ENCODE peak calls at places on chromosomes 2 and 18, in nine cellular contexts. One of them, this sample, is unnamed. For H3K9me3, the result is how much of the 10 kb centered on the place peaks cover.

GRCh38 chr18:21386523-21387240 is 144.7 kb downstream of the GREB1L start:
- DNase-seq in PC-3: no peak
- DNase-seq in astrocyte: no peak
- DNase-seq in body of pancreas: no peak
- DNase-seq in CD4-positive, alpha-beta T cell: no peak
- DNase-seq in HCT116: no peak
- DNase-seq in effector memory CD4-positive, alpha-beta T cell: no peak
- DNase-seq in right lobe of liver: no peak
- DNase-seq in testis: no peak
- DNase-seq in this sample: no peak

GRCh38 chr2:9416267-9416961 is 6.9 kb downstream of the ITGB1BP1 start:
- DNase-seq in PC-3: peak
- DNase-seq in astrocyte: no peak
- DNase-seq in body of pancreas: no peak
- DNase-seq in CD4-positive, alpha-beta T cell: no peak
- DNase-seq in HCT116: no peak
- DNase-seq in effector memory CD4-positive, alpha-beta T cell: no peak
- DNase-seq in right lobe of liver: no peak
- DNase-seq in testis: no peak
- DNase-seq in this sample: no peak

GRCh38 chr2:120423167-120423943 is 77.4 kb downstream of the INHBB start:
- DNase-seq in PC-3: no peak
- DNase-seq in astrocyte: no peak
- DNase-seq in body of pancreas: no peak
- DNase-seq in CD4-positive, alpha-beta T cell: no peak
- DNase-seq in HCT116: no peak
- DNase-seq in effector memory CD4-positive, alpha-beta T cell: no peak
- DNase-seq in right lobe of liver: peak
- DNase-seq in testis: peak
- DNase-seq in this sample: no peak

GRCh38 chr2:186645999-186646398 is 47.9 kb upstream of the FAM171B start:
- DNase-seq in PC-3: no peak
- DNase-seq in astrocyte: peak
- DNase-seq in body of pancreas: no peak
- DNase-seq in CD4-positive, alpha-beta T cell: no peak
- DNase-seq in HCT116: no peak
- DNase-seq in effector memory CD4-positive, alpha-beta T cell: no peak
- DNase-seq in right lobe of liver: no peak
- DNase-seq in testis: no peak
- DNase-seq in this sample: no peak

GRCh38 chr2:142217804-142218203 is 87.0 kb upstream of the LRP1B start:
- DNase-seq in PC-3: peak
- DNase-seq in astrocyte: no peak
- DNase-seq in body of pancreas: no peak
- DNase-seq in CD4-positive, alpha-beta T cell: no peak
- DNase-seq in HCT116: no peak
- DNase-seq in effector memory CD4-positive, alpha-beta T cell: no peak
- DNase-seq in right lobe of liver: no peak
- DNase-seq in testis: no peak
- DNase-seq in this sample: no peak

GRCh38 chr2:218320704-218321336 is 28.5 kb upstream of the TMBIM1 start:
- DNase-seq in PC-3: no peak
- DNase-seq in astrocyte: no peak
- DNase-seq in body of pancreas: no peak
- DNase-seq in CD4-positive, alpha-beta T cell: no peak
- DNase-seq in HCT116: no peak
- DNase-seq in effector memory CD4-positive, alpha-beta T cell: no peak
- DNase-seq in right lobe of liver: no peak
- DNase-seq in testis: no peak
- DNase-seq in this sample: no peak

GRCh38 chr2:240896871-240897692 is 1.1 kb upstream of the MAB21L4 start:
- DNase-seq in PC-3: peak
- DNase-seq in astrocyte: no peak
- DNase-seq in body of pancreas: peak
- DNase-seq in CD4-positive, alpha-beta T cell: no peak
- DNase-seq in HCT116: no peak
- DNase-seq in effector memory CD4-positive, alpha-beta T cell: no peak
- DNase-seq in right lobe of liver: peak
- DNase-seq in testis: no peak
- DNase-seq in this sample: no peak

GRCh38 chr2:84927275-84927627 is 21.8 kb downstream of the TMSB10 start:
- DNase-seq in PC-3: no peak
- DNase-seq in astrocyte: no peak
- DNase-seq in body of pancreas: no peak
- DNase-seq in CD4-positive, alpha-beta T cell: no peak
- DNase-seq in HCT116: no peak
- DNase-seq in effector memory CD4-positive, alpha-beta T cell: no peak
- DNase-seq in right lobe of liver: no peak
- DNase-seq in testis: no peak
- DNase-seq in this sample: no peak

GRCh38 chr18:14978962-14979535 is 231.1 kb downstream of the ANKRD30B start:
- DNase-seq in PC-3: peak
- DNase-seq in astrocyte: no peak
- DNase-seq in body of pancreas: peak
- DNase-seq in CD4-positive, alpha-beta T cell: no peak
- DNase-seq in HCT116: no peak
- DNase-seq in effector memory CD4-positive, alpha-beta T cell: no peak
- DNase-seq in right lobe of liver: no peak
- DNase-seq in testis: peak
- DNase-seq in this sample: peak

GRCh38 chr2:32427672-32428622 is 71.1 kb downstream of the BIRC6 start:
- DNase-seq in PC-3: no peak
- DNase-seq in astrocyte: no peak
- DNase-seq in body of pancreas: peak
- DNase-seq in CD4-positive, alpha-beta T cell: no peak
- DNase-seq in HCT116: no peak
- DNase-seq in effector memory CD4-positive, alpha-beta T cell: no peak
- DNase-seq in right lobe of liver: no peak
- DNase-seq in testis: no peak
- DNase-seq in this sample: peak

GRCh38 chr2:55111230-55111569 is 60.9 kb upstream of the RTN4 start:
- DNase-seq in PC-3: no peak
- DNase-seq in astrocyte: no peak
- DNase-seq in body of pancreas: no peak
- DNase-seq in CD4-positive, alpha-beta T cell: no peak
- DNase-seq in HCT116: no peak
- DNase-seq in effector memory CD4-positive, alpha-beta T cell: no peak
- DNase-seq in right lobe of liver: no peak
- DNase-seq in testis: no peak
- DNase-seq in this sample: no peak
- H3K27ac ChIP-seq in PC-3: peak
- H3K27ac ChIP-seq in astrocyte: peak
- H3K27ac ChIP-seq in body of pancreas: no peak
- H3K27ac ChIP-seq in CD4-positive, alpha-beta T cell: no peak
- H3K27ac ChIP-seq in HCT116: peak
- H3K27ac ChIP-seq in effector memory CD4-positive, alpha-beta T cell: no peak
- H3K27ac ChIP-seq in right lobe of liver: no peak
- H3K27ac ChIP-seq in testis: no peak
- H3K27ac ChIP-seq in this sample: peak

GRCh38 chr2:127371037-127371436 is 16.7 kb downstream of the MAP3K2 start:
- DNase-seq in PC-3: no peak
- DNase-seq in astrocyte: no peak
- DNase-seq in body of pancreas: no peak
- DNase-seq in CD4-positive, alpha-beta T cell: no peak
- DNase-seq in HCT116: peak
- DNase-seq in effector memory CD4-positive, alpha-beta T cell: no peak
- DNase-seq in right lobe of liver: no peak
- DNase-seq in testis: no peak
- DNase-seq in this sample: no peak

GRCh38 chr2:127379712-127380355 is 7.9 kb downstream of the MAP3K2 start:
- DNase-seq in PC-3: no peak
- DNase-seq in astrocyte: no peak
- DNase-seq in body of pancreas: no peak
- DNase-seq in CD4-positive, alpha-beta T cell: no peak
- DNase-seq in HCT116: no peak
- DNase-seq in effector memory CD4-positive, alpha-beta T cell: no peak
- DNase-seq in right lobe of liver: no peak
- DNase-seq in testis: no peak
- DNase-seq in this sample: no peak

GRCh38 chr2:127377262-127377661 is 10.5 kb downstream of the MAP3K2 start:
- DNase-seq in PC-3: no peak
- DNase-seq in astrocyte: no peak
- DNase-seq in body of pancreas: no peak
- DNase-seq in CD4-positive, alpha-beta T cell: no peak
- DNase-seq in HCT116: no peak
- DNase-seq in effector memory CD4-positive, alpha-beta T cell: no peak
- DNase-seq in right lobe of liver: no peak
- DNase-seq in testis: no peak
- DNase-seq in this sample: no peak

GRCh38 chr2:127373362-127374083 is 14.3 kb downstream of the MAP3K2 start:
- DNase-seq in PC-3: no peak
- DNase-seq in astrocyte: no peak
- DNase-seq in body of pancreas: no peak
- DNase-seq in CD4-positive, alpha-beta T cell: no peak
- DNase-seq in HCT116: no peak
- DNase-seq in effector memory CD4-positive, alpha-beta T cell: no peak
- DNase-seq in right lobe of liver: no peak
- DNase-seq in testis: no peak
- DNase-seq in this sample: no peak

GRCh38 chr2:127376265-127376664 is 11.5 kb downstream of the MAP3K2 start:
- DNase-seq in PC-3: no peak
- DNase-seq in astrocyte: no peak
- DNase-seq in body of pancreas: no peak
- DNase-seq in CD4-positive, alpha-beta T cell: no peak
- DNase-seq in HCT116: no peak
- DNase-seq in effector memory CD4-positive, alpha-beta T cell: no peak
- DNase-seq in right lobe of liver: no peak
- DNase-seq in testis: no peak
- DNase-seq in this sample: no peak
- H3K9me3 ChIP-seq in PC-3: under half
- H3K9me3 ChIP-seq in astrocyte: under half
- H3K9me3 ChIP-seq in body of pancreas: under half
- H3K9me3 ChIP-seq in CD4-positive, alpha-beta T cell: under half
- H3K9me3 ChIP-seq in HCT116: under half
- H3K9me3 ChIP-seq in effector memory CD4-positive, alpha-beta T cell: under half
- H3K9me3 ChIP-seq in right lobe of liver: under half
- H3K9me3 ChIP-seq in testis: under half
- H3K9me3 ChIP-seq in this sample: under half

GRCh38 chr2:73176205-73176880 is 26.0 kb upstream of the NOTO start:
- DNase-seq in PC-3: no peak
- DNase-seq in astrocyte: no peak
- DNase-seq in body of pancreas: no peak
- DNase-seq in CD4-positive, alpha-beta T cell: no peak
- DNase-seq in HCT116: no peak
- DNase-seq in effector memory CD4-positive, alpha-beta T cell: no peak
- DNase-seq in right lobe of liver: no peak
- DNase-seq in testis: no peak
- DNase-seq in this sample: peak
- H3K27ac ChIP-seq in PC-3: no peak
- H3K27ac ChIP-seq in astrocyte: no peak
- H3K27ac ChIP-seq in body of pancreas: peak
- H3K27ac ChIP-seq in CD4-positive, alpha-beta T cell: no peak
- H3K27ac ChIP-seq in HCT116: no peak
- H3K27ac ChIP-seq in effector memory CD4-positive, alpha-beta T cell: no peak
- H3K27ac ChIP-seq in right lobe of liver: peak
- H3K27ac ChIP-seq in testis: no peak
- H3K27ac ChIP-seq in this sample: no peak

DNA sequence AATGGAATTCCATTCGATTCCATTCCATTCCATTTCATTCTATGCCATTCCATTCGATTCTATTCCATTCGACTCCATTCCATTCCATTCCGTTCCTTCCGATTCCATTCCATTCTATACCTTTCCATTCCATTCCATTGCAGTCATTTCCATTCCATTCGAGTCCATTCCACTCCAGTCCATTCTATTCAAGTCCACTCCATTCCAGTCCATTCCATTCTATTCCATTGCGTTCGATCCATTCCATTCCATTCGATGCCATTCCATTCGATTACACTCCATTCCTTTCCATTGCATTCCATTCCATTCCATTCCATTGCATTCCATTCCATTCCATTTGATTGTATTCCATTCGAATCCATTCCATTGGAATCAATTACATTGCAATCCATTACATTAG is 1119.8 kb downstream of the RPIA start:
- DNase-seq in PC-3: no peak
- DNase-seq in astrocyte: no peak
- DNase-seq in body of pancreas: no peak
- DNase-seq in CD4-positive, alpha-beta T cell: no peak
- DNase-seq in HCT116: no peak
- DNase-seq in effector memory CD4-positive, alpha-beta T cell: no peak
- DNase-seq in right lobe of liver: no peak
- DNase-seq in testis: no peak
- DNase-seq in this sample: no peak
- H3K9me3 ChIP-seq in PC-3: half or more
- H3K9me3 ChIP-seq in astrocyte: half or more
- H3K9me3 ChIP-seq in body of pancreas: under half
- H3K9me3 ChIP-seq in CD4-positive, alpha-beta T cell: half or more
- H3K9me3 ChIP-seq in HCT116: half or more
- H3K9me3 ChIP-seq in effector memory CD4-positive, alpha-beta T cell: under half
- H3K9me3 ChIP-seq in right lobe of liver: under half
- H3K9me3 ChIP-seq in testis: under half
- H3K9me3 ChIP-seq in this sample: under half

GRCh38 chr18:73563345-73563744 is 584.3 kb downstream of the FBXO15 start:
- DNase-seq in PC-3: peak
- DNase-seq in astrocyte: peak
- DNase-seq in body of pancreas: no peak
- DNase-seq in CD4-positive, alpha-beta T cell: no peak
- DNase-seq in HCT116: no peak
- DNase-seq in effector memory CD4-positive, alpha-beta T cell: no peak
- DNase-seq in right lobe of liver: no peak
- DNase-seq in testis: no peak
- DNase-seq in this sample: no peak

DNA sequence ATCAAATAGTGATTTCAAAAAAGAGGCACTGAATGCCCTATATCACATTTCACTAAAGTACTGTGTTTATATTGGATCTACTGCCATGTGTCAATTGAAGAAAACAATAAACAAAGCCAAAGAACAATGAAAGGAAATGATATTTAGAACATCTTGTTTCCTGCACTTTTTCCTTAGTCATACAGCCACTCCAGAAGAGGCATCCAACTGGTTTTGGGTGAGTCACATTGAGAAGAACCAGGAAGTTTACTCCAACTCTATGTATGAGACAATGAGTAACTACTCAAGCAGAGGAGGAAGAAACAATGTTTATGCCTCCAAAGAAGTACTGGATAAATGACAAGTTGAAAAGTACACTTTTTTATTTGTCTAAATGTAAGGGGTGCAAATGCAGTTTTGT is 583.6 kb downstream of the FBXO15 start:
- DNase-seq in PC-3: peak
- DNase-seq in astrocyte: peak
- DNase-seq in body of pancreas: no peak
- DNase-seq in CD4-positive, alpha-beta T cell: no peak
- DNase-seq in HCT116: no peak
- DNase-seq in effector memory CD4-positive, alpha-beta T cell: no peak
- DNase-seq in right lobe of liver: no peak
- DNase-seq in testis: no peak
- DNase-seq in this sample: no peak
- H3K27ac ChIP-seq in PC-3: peak
- H3K27ac ChIP-seq in astrocyte: peak
- H3K27ac ChIP-seq in body of pancreas: no peak
- H3K27ac ChIP-seq in CD4-positive, alpha-beta T cell: no peak
- H3K27ac ChIP-seq in HCT116: no peak
- H3K27ac ChIP-seq in effector memory CD4-positive, alpha-beta T cell: no peak
- H3K27ac ChIP-seq in right lobe of liver: no peak
- H3K27ac ChIP-seq in testis: no peak
- H3K27ac ChIP-seq in this sample: no peak

DNA sequence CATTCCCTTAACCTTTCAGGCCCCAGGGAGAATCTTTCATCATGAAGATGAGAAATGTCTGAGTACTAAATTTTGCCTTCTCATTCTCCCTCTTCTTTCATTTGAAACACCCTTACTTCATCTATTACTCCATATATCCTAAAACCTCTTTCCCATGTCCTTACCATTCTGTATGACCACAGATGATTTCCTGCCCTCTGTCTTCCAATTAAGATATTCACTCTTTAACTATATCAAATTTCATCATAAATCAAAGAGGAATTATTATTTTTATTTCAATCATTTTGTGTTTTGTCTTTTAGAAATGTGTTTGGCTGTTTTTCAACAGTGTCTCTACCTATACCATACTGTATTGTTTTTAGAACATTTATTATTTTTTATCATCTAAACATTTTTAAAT is 964.9 kb upstream of the KLHL29 start:
- DNase-seq in PC-3: no peak
- DNase-seq in astrocyte: no peak
- DNase-seq in body of pancreas: no peak
- DNase-seq in CD4-positive, alpha-beta T cell: no peak
- DNase-seq in HCT116: no peak
- DNase-seq in effector memory CD4-positive, alpha-beta T cell: no peak
- DNase-seq in right lobe of liver: no peak
- DNase-seq in testis: no peak
- DNase-seq in this sample: no peak
- H3K9me3 ChIP-seq in PC-3: under half
- H3K9me3 ChIP-seq in astrocyte: under half
- H3K9me3 ChIP-seq in body of pancreas: under half
- H3K9me3 ChIP-seq in CD4-positive, alpha-beta T cell: under half
- H3K9me3 ChIP-seq in HCT116: under half
- H3K9me3 ChIP-seq in effector memory CD4-positive, alpha-beta T cell: under half
- H3K9me3 ChIP-seq in right lobe of liver: under half
- H3K9me3 ChIP-seq in testis: under half
- H3K9me3 ChIP-seq in this sample: under half

This sample was measured in WERI-Rb-1.